ENCODE peak calls at places on chromosomes 7 and 10, in seven cellular contexts. E, P, C, D, U, M and L are unnamed samples.

GRCh38 chr7:17233643-17234397 is 64.6 kb upstream of the AHR start:
- DNase-seq in D (no peak), P (peak), U (peak), E (no peak), C (peak), M (no peak), L (no peak)

GRCh38 chr10:75776738-75777504 is 345.5 kb downstream of the LRMDA start:
- DNase-seq in U (no peak), D (no peak), E (no peak), M (peak), P (no peak), C (no peak), L (no peak)

GRCh38 chr10:132058111-132058745 is 7.5 kb upstream of the JAKMIP3 start:
- DNase-seq in D (no peak), U (no peak), E (no peak), C (no peak), M (no peak), P (no peak), L (no peak)

GRCh38 chr7:30796105-30796869 is 25.1 kb downstream of the MINDY4 start:
- DNase-seq in D (no peak), E (no peak), M (no peak), P (no peak), U (no peak), C (no peak), L (no peak)

GRCh38 chr10:120493411-120494312 is 36.6 kb downstream of the PLPP4 start:
- DNase-seq in P (no peak), C (no peak), M (no peak), D (no peak), U (peak), E (no peak), L (no peak)

GRCh38 chr10:33377658-33378025 is 43.2 kb upstream of the NRP1 start:
- DNase-seq in M (no peak), C (no peak), D (peak), U (no peak), P (no peak), E (no peak), L (no peak)

GRCh38 chr10:23834096-23834495 is 374.8 kb upstream of the KIAA1217 start:
- DNase-seq in U (no peak), C (no peak), M (no peak), P (no peak), E (no peak), D (no peak), L (no peak)

GRCh38 chr7:34307540-34307939 is 350.5 kb upstream of the NPSR1 start:
- DNase-seq in D (no peak), P (no peak), M (no peak), C (no peak), U (no peak), E (no peak), L (no peak)

GRCh38 chr7:47026733-47027450 is 555.0 kb downstream of the TNS3 start:
- DNase-seq in E (no peak), U (no peak), P (no peak), D (no peak), C (no peak), M (no peak), L (no peak)

GRCh38 chr10:99369551-99369950 is 40.4 kb downstream of the CNNM1 start:
- DNase-seq in D (no peak), C (no peak), U (no peak), P (no peak), E (no peak), M (no peak), L (no peak)

GRCh38 chr10:77104459-77104980 is 533.1 kb downstream of the KCNMA1 start:
- DNase-seq in U (no peak), M (no peak), P (no peak), D (no peak), C (no peak), E (no peak), L (no peak)

GRCh38 chr10:69558559-69558958 is 14.7 kb downstream of the NEUROG3 start:
- DNase-seq in E (no peak), P (no peak), C (no peak), D (no peak), M (no peak), U (no peak), L (no peak)

GRCh38 chr10:36534471-36535002 is 590.9 kb upstream of the ANKRD30A start:
- DNase-seq in P (peak), M (no peak), E (peak), D (no peak), U (no peak), C (peak), L (no peak)

GRCh38 chr7:90222811-90223725 is 11.5 kb downstream of the STEAP2 start:
- DNase-seq in M (peak), P (no peak), D (no peak), E (no peak), U (no peak), C (no peak), L (no peak)

GRCh38 chr7:112135815-112136706 is 70.1 kb downstream of the DOCK4 start:
- DNase-seq in M (peak), C (no peak), E (no peak), U (no peak), P (no peak), D (no peak), L (no peak)

GRCh38 chr7:22220947-22221346 is 136.0 kb downstream of the RAPGEF5 start:
- DNase-seq in D (no peak), M (no peak), U (no peak), C (no peak), P (no peak), E (no peak), L (no peak)

GRCh38 chr10:23459323-23459939 is 20.6 kb downstream of the OTUD1 start:
- DNase-seq in U (no peak), E (no peak), M (no peak), D (no peak), C (no peak), P (no peak), L (no peak)

GRCh38 chr10:19003341-19003740 is 45.3 kb upstream of the MALRD1 start:
- DNase-seq in U (no peak), D (no peak), P (no peak), E (no peak), C (no peak), M (no peak), L (no peak)

GRCh38 chr7:50801907-50802306 is 19.2 kb upstream of the GRB10 start:
- DNase-seq in D (no peak), P (no peak), M (no peak), E (no peak), U (no peak), C (no peak), L (no peak)

GRCh38 chr7:155120460-155120859 is 50.3 kb downstream of the HTR5A start:
- DNase-seq in C (no peak), M (no peak), E (no peak), D (no peak), U (no peak), P (no peak), L (no peak)

GRCh38 chr7:36305648-36306047 is 84.0 kb upstream of the ANLN start:
- DNase-seq in D (no peak), P (no peak), U (no peak), M (no peak), E (no peak), C (no peak), L (no peak)

GRCh38 chr7:20407585-20408466 is 77.1 kb downstream of the ITGB8 start:
- DNase-seq in P (no peak), E (no peak), U (no peak), M (no peak), D (no peak), C (no peak), L (no peak)

GRCh38 chr7:5295039-5296014 is 12.6 kb downstream of the SLC29A4 start:
- DNase-seq in C (no peak), U (no peak), M (no peak), D (no peak), P (no peak), E (no peak), L (peak)

GRCh38 chr10:5559642-5560141 is 34.9 kb downstream of the CALML3 start:
- DNase-seq in D (no peak), C (no peak), M (no peak), P (no peak), U (no peak), E (peak), L (no peak)

GRCh38 chr7:74187915-74188675 is 13.9 kb downstream of the EIF4H start:
- DNase-seq in M (no peak), U (no peak), C (no peak), P (no peak), D (no peak), E (no peak), L (no peak)

GRCh38 chr10:124589491-124590006 is 127.9 kb downstream of the LHPP start:
- DNase-seq in M (peak), E (no peak), P (no peak), D (no peak), U (no peak), C (no peak), L (no peak)

GRCh38 chr10:124588736-124589451 is 127.3 kb downstream of the LHPP start:
- DNase-seq in P (no peak), C (no peak), D (no peak), M (peak), E (no peak), U (no peak), L (no peak)

GRCh38 chr10:124590216-124591122 is 128.8 kb downstream of the LHPP start:
- DNase-seq in P (no peak), U (no peak), M (no peak), C (no peak), D (no peak), E (no peak), L (no peak)

GRCh38 chr10:124587811-124588211 is 126.2 kb downstream of the LHPP start:
- DNase-seq in P (no peak), U (no peak), D (no peak), E (no peak), M (no peak), C (no peak), L (no peak)

GRCh38 chr10:124586142-124586541 is 124.5 kb downstream of the LHPP start:
- DNase-seq in C (no peak), E (no peak), P (no peak), D (no peak), M (peak), U (no peak), L (no peak)
- TF ChIP-seq REST in C (no peak), E (no peak), P (no peak), D (no peak), M (no peak), U (no peak), L (no peak)

GRCh38 chr10:119023553-119023868 is 6.0 kb upstream of the NANOS1 start:
- DNase-seq in D (no peak), E (no peak), P (no peak), U (no peak), M (no peak), C (no peak), L (no peak)
- H3K4me3 ChIP-seq in D (no peak), E (no peak), P (no peak), U (no peak), M (no peak), C (no peak), L (no peak)

GRCh38 chr7:109527833-109528232 is 958.2 kb downstream of the DNAJB9 start:
- DNase-seq in P (no peak), E (no peak), D (no peak), U (no peak), M (no peak), C (no peak), L (no peak)
- TF ChIP-seq REST in P (no peak), E (no peak), D (no peak), U (no peak), M (no peak), C (no peak), L (no peak)

GRCh38 chr7:151244871-151245346 is 3.6 kb downstream of the SMARCD3 start:
- DNase-seq in E (no peak), M (no peak), P (no peak), U (no peak), D (no peak), C (no peak), L (peak)
- H3K4me3 ChIP-seq in E (peak), M (peak), P (peak), U (peak), D (no peak), C (no peak), L (peak)

GRCh38 chr7:140674356-140674800 is 1.6 kb downstream of the ADCK2 start:
- DNase-seq in M (no peak), E (no peak), P (no peak), C (no peak), D (no peak), U (no peak), L (no peak)
- TF ChIP-seq REST in M (no peak), E (no peak), P (no peak), C (no peak), D (no peak), U (no peak), L (no peak)